ENCODE peak calls at places on chromosomes 6 and 20, in ten cellular contexts. One of them, this sample, is unnamed.

GRCh38 chr20:57647006-57647932 is 27.0 kb upstream of the ZBP1 start:
- DNase-seq in activated T-helper 1 cell treated with anti-CD3 and anti-CD28 coated beads, Interleukin-12 subunit alpha, Interleukin-12 subunit beta, Interleukin-2, Interleukin-4 antibody, amounts not matched to agents 30 ng/mL and 10 ng/mL and 1 ng/mL, durations not matched to agents 14 hours and 24 hours and 36 hours: no peak
- DNase-seq in T1000: no peak
- DNase-seq in neural crest cell: no peak
- DNase-seq in activated CD8-positive, alpha-beta memory T cell treated with anti-CD3 and anti-CD28 coated beads for 24 hours: peak
- DNase-seq in cardiac muscle cell: no peak
- DNase-seq in KBM-7: no peak
- DNase-seq in DMS53: no peak
- DNase-seq in heart left ventricle: no peak
- DNase-seq in HAP-1: no peak
- DNase-seq in this sample: no peak

GRCh38 chr20:2101935-2102584 is 433 bp downstream of the STK35 start:
- DNase-seq in activated T-helper 1 cell treated with anti-CD3 and anti-CD28 coated beads, Interleukin-12 subunit alpha, Interleukin-12 subunit beta, Interleukin-2, Interleukin-4 antibody, amounts not matched to agents 30 ng/mL and 10 ng/mL and 1 ng/mL, durations not matched to agents 14 hours and 24 hours and 36 hours: peak
- DNase-seq in T1000: peak
- DNase-seq in neural crest cell: peak
- DNase-seq in activated CD8-positive, alpha-beta memory T cell treated with anti-CD3 and anti-CD28 coated beads for 24 hours: peak
- DNase-seq in cardiac muscle cell: peak
- DNase-seq in KBM-7: peak
- DNase-seq in DMS53: peak
- DNase-seq in heart left ventricle: peak
- DNase-seq in HAP-1: peak
- DNase-seq in this sample: peak

GRCh38 chr20:54126809-54127655 is 46.8 kb downstream of the CYP24A1 start:
- DNase-seq in activated T-helper 1 cell treated with anti-CD3 and anti-CD28 coated beads, Interleukin-12 subunit alpha, Interleukin-12 subunit beta, Interleukin-2, Interleukin-4 antibody, amounts not matched to agents 30 ng/mL and 10 ng/mL and 1 ng/mL, durations not matched to agents 14 hours and 24 hours and 36 hours: no peak
- DNase-seq in T1000: no peak
- DNase-seq in neural crest cell: no peak
- DNase-seq in activated CD8-positive, alpha-beta memory T cell treated with anti-CD3 and anti-CD28 coated beads for 24 hours: no peak
- DNase-seq in cardiac muscle cell: no peak
- DNase-seq in KBM-7: no peak
- DNase-seq in DMS53: peak
- DNase-seq in heart left ventricle: no peak
- DNase-seq in HAP-1: no peak
- DNase-seq in this sample: no peak

GRCh38 chr6:87237804-87238203 is 82.4 kb downstream of the ZNF292 start:
- DNase-seq in activated T-helper 1 cell treated with anti-CD3 and anti-CD28 coated beads, Interleukin-12 subunit alpha, Interleukin-12 subunit beta, Interleukin-2, Interleukin-4 antibody, amounts not matched to agents 30 ng/mL and 10 ng/mL and 1 ng/mL, durations not matched to agents 14 hours and 24 hours and 36 hours: no peak
- DNase-seq in T1000: no peak
- DNase-seq in neural crest cell: no peak
- DNase-seq in activated CD8-positive, alpha-beta memory T cell treated with anti-CD3 and anti-CD28 coated beads for 24 hours: no peak
- DNase-seq in cardiac muscle cell: peak
- DNase-seq in KBM-7: peak
- DNase-seq in DMS53: peak
- DNase-seq in heart left ventricle: no peak
- DNase-seq in HAP-1: peak
- DNase-seq in this sample: no peak

GRCh38 chr6:75378101-75378500 is 93.5 kb upstream of the TMEM30A start:
- DNase-seq in activated T-helper 1 cell treated with anti-CD3 and anti-CD28 coated beads, Interleukin-12 subunit alpha, Interleukin-12 subunit beta, Interleukin-2, Interleukin-4 antibody, amounts not matched to agents 30 ng/mL and 10 ng/mL and 1 ng/mL, durations not matched to agents 14 hours and 24 hours and 36 hours: no peak
- DNase-seq in T1000: no peak
- DNase-seq in neural crest cell: no peak
- DNase-seq in activated CD8-positive, alpha-beta memory T cell treated with anti-CD3 and anti-CD28 coated beads for 24 hours: no peak
- DNase-seq in cardiac muscle cell: no peak
- DNase-seq in KBM-7: no peak
- DNase-seq in DMS53: no peak
- DNase-seq in heart left ventricle: no peak
- DNase-seq in HAP-1: peak
- DNase-seq in this sample: no peak

GRCh38 chr6:3518356-3518841 is 61.5 kb upstream of the SLC22A23 start:
- DNase-seq in activated T-helper 1 cell treated with anti-CD3 and anti-CD28 coated beads, Interleukin-12 subunit alpha, Interleukin-12 subunit beta, Interleukin-2, Interleukin-4 antibody, amounts not matched to agents 30 ng/mL and 10 ng/mL and 1 ng/mL, durations not matched to agents 14 hours and 24 hours and 36 hours: no peak
- DNase-seq in T1000: peak
- DNase-seq in neural crest cell: no peak
- DNase-seq in activated CD8-positive, alpha-beta memory T cell treated with anti-CD3 and anti-CD28 coated beads for 24 hours: no peak
- DNase-seq in cardiac muscle cell: peak
- DNase-seq in KBM-7: no peak
- DNase-seq in DMS53: peak
- DNase-seq in heart left ventricle: no peak
- DNase-seq in HAP-1: no peak
- DNase-seq in this sample: peak

GRCh38 chr6:125041740-125042459 is 79.7 kb downstream of the RNF217 start:
- DNase-seq in activated T-helper 1 cell treated with anti-CD3 and anti-CD28 coated beads, Interleukin-12 subunit alpha, Interleukin-12 subunit beta, Interleukin-2, Interleukin-4 antibody, amounts not matched to agents 30 ng/mL and 10 ng/mL and 1 ng/mL, durations not matched to agents 14 hours and 24 hours and 36 hours: no peak
- DNase-seq in T1000: no peak
- DNase-seq in neural crest cell: no peak
- DNase-seq in activated CD8-positive, alpha-beta memory T cell treated with anti-CD3 and anti-CD28 coated beads for 24 hours: no peak
- DNase-seq in cardiac muscle cell: no peak
- DNase-seq in KBM-7: no peak
- DNase-seq in DMS53: no peak
- DNase-seq in heart left ventricle: no peak
- DNase-seq in HAP-1: no peak
- DNase-seq in this sample: no peak

GRCh38 chr6:167125405-167125804 is 2.5 kb downstream of the CCR6 start:
- DNase-seq in activated T-helper 1 cell treated with anti-CD3 and anti-CD28 coated beads, Interleukin-12 subunit alpha, Interleukin-12 subunit beta, Interleukin-2, Interleukin-4 antibody, amounts not matched to agents 30 ng/mL and 10 ng/mL and 1 ng/mL, durations not matched to agents 14 hours and 24 hours and 36 hours: no peak
- DNase-seq in T1000: no peak
- DNase-seq in neural crest cell: no peak
- DNase-seq in activated CD8-positive, alpha-beta memory T cell treated with anti-CD3 and anti-CD28 coated beads for 24 hours: no peak
- DNase-seq in cardiac muscle cell: no peak
- DNase-seq in KBM-7: no peak
- DNase-seq in DMS53: no peak
- DNase-seq in heart left ventricle: no peak
- DNase-seq in HAP-1: no peak
- DNase-seq in this sample: no peak

GRCh38 chr6:38114976-38115632 is 295.6 kb downstream of the ZFAND3 start:
- DNase-seq in activated T-helper 1 cell treated with anti-CD3 and anti-CD28 coated beads, Interleukin-12 subunit alpha, Interleukin-12 subunit beta, Interleukin-2, Interleukin-4 antibody, amounts not matched to agents 30 ng/mL and 10 ng/mL and 1 ng/mL, durations not matched to agents 14 hours and 24 hours and 36 hours: no peak
- DNase-seq in T1000: no peak
- DNase-seq in neural crest cell: no peak
- DNase-seq in activated CD8-positive, alpha-beta memory T cell treated with anti-CD3 and anti-CD28 coated beads for 24 hours: no peak
- DNase-seq in cardiac muscle cell: no peak
- DNase-seq in KBM-7: no peak
- DNase-seq in DMS53: no peak
- DNase-seq in heart left ventricle: no peak
- DNase-seq in HAP-1: no peak
- DNase-seq in this sample: no peak

GRCh38 chr6:36441307-36441894 is 1.3 kb downstream of the PXT1 start:
- DNase-seq in activated T-helper 1 cell treated with anti-CD3 and anti-CD28 coated beads, Interleukin-12 subunit alpha, Interleukin-12 subunit beta, Interleukin-2, Interleukin-4 antibody, amounts not matched to agents 30 ng/mL and 10 ng/mL and 1 ng/mL, durations not matched to agents 14 hours and 24 hours and 36 hours: peak
- DNase-seq in T1000: peak
- DNase-seq in neural crest cell: peak
- DNase-seq in activated CD8-positive, alpha-beta memory T cell treated with anti-CD3 and anti-CD28 coated beads for 24 hours: peak
- DNase-seq in cardiac muscle cell: peak
- DNase-seq in KBM-7: peak
- DNase-seq in DMS53: peak
- DNase-seq in heart left ventricle: peak
- DNase-seq in HAP-1: peak
- DNase-seq in this sample: peak

GRCh38 chr6:29757701-29758293 is 34.6 kb downstream of the HLA-F start:
- DNase-seq in activated T-helper 1 cell treated with anti-CD3 and anti-CD28 coated beads, Interleukin-12 subunit alpha, Interleukin-12 subunit beta, Interleukin-2, Interleukin-4 antibody, amounts not matched to agents 30 ng/mL and 10 ng/mL and 1 ng/mL, durations not matched to agents 14 hours and 24 hours and 36 hours: no peak
- DNase-seq in T1000: no peak
- DNase-seq in neural crest cell: no peak
- DNase-seq in activated CD8-positive, alpha-beta memory T cell treated with anti-CD3 and anti-CD28 coated beads for 24 hours: no peak
- DNase-seq in cardiac muscle cell: no peak
- DNase-seq in KBM-7: no peak
- DNase-seq in DMS53: peak
- DNase-seq in heart left ventricle: no peak
- DNase-seq in HAP-1: no peak
- DNase-seq in this sample: peak

GRCh38 chr20:24718696-24719095 is 230.4 kb upstream of the CST7 start:
- DNase-seq in activated T-helper 1 cell treated with anti-CD3 and anti-CD28 coated beads, Interleukin-12 subunit alpha, Interleukin-12 subunit beta, Interleukin-2, Interleukin-4 antibody, amounts not matched to agents 30 ng/mL and 10 ng/mL and 1 ng/mL, durations not matched to agents 14 hours and 24 hours and 36 hours: no peak
- DNase-seq in T1000: no peak
- DNase-seq in neural crest cell: no peak
- DNase-seq in activated CD8-positive, alpha-beta memory T cell treated with anti-CD3 and anti-CD28 coated beads for 24 hours: peak
- DNase-seq in cardiac muscle cell: no peak
- DNase-seq in KBM-7: no peak
- DNase-seq in DMS53: peak
- DNase-seq in heart left ventricle: no peak
- DNase-seq in HAP-1: no peak
- DNase-seq in this sample: peak

GRCh38 chr6:123316733-123317323 is 319.9 kb downstream of the TRDN start:
- DNase-seq in activated T-helper 1 cell treated with anti-CD3 and anti-CD28 coated beads, Interleukin-12 subunit alpha, Interleukin-12 subunit beta, Interleukin-2, Interleukin-4 antibody, amounts not matched to agents 30 ng/mL and 10 ng/mL and 1 ng/mL, durations not matched to agents 14 hours and 24 hours and 36 hours: no peak
- DNase-seq in T1000: no peak
- DNase-seq in neural crest cell: no peak
- DNase-seq in activated CD8-positive, alpha-beta memory T cell treated with anti-CD3 and anti-CD28 coated beads for 24 hours: no peak
- DNase-seq in cardiac muscle cell: peak
- DNase-seq in KBM-7: peak
- DNase-seq in DMS53: peak
- DNase-seq in heart left ventricle: no peak
- DNase-seq in HAP-1: peak
- DNase-seq in this sample: no peak

GRCh38 chr6:155142163-155142901 is 121.5 kb upstream of the CLDN20 start:
- DNase-seq in activated T-helper 1 cell treated with anti-CD3 and anti-CD28 coated beads, Interleukin-12 subunit alpha, Interleukin-12 subunit beta, Interleukin-2, Interleukin-4 antibody, amounts not matched to agents 30 ng/mL and 10 ng/mL and 1 ng/mL, durations not matched to agents 14 hours and 24 hours and 36 hours: no peak
- DNase-seq in T1000: no peak
- DNase-seq in neural crest cell: no peak
- DNase-seq in activated CD8-positive, alpha-beta memory T cell treated with anti-CD3 and anti-CD28 coated beads for 24 hours: peak
- DNase-seq in cardiac muscle cell: peak
- DNase-seq in KBM-7: no peak
- DNase-seq in DMS53: no peak
- DNase-seq in heart left ventricle: no peak
- DNase-seq in HAP-1: no peak
- DNase-seq in this sample: no peak

GRCh38 chr6:26215200-26216014 is 128.2 kb downstream of the HFE start:
- DNase-seq in activated T-helper 1 cell treated with anti-CD3 and anti-CD28 coated beads, Interleukin-12 subunit alpha, Interleukin-12 subunit beta, Interleukin-2, Interleukin-4 antibody, amounts not matched to agents 30 ng/mL and 10 ng/mL and 1 ng/mL, durations not matched to agents 14 hours and 24 hours and 36 hours: no peak
- DNase-seq in T1000: no peak
- DNase-seq in neural crest cell: no peak
- DNase-seq in activated CD8-positive, alpha-beta memory T cell treated with anti-CD3 and anti-CD28 coated beads for 24 hours: peak
- DNase-seq in cardiac muscle cell: peak
- DNase-seq in KBM-7: peak
- DNase-seq in DMS53: peak
- DNase-seq in heart left ventricle: no peak
- DNase-seq in HAP-1: peak
- DNase-seq in this sample: no peak

GRCh38 chr6:124234806-124235205 is 431.1 kb downstream of the NKAIN2 start:
- DNase-seq in activated T-helper 1 cell treated with anti-CD3 and anti-CD28 coated beads, Interleukin-12 subunit alpha, Interleukin-12 subunit beta, Interleukin-2, Interleukin-4 antibody, amounts not matched to agents 30 ng/mL and 10 ng/mL and 1 ng/mL, durations not matched to agents 14 hours and 24 hours and 36 hours: no peak
- DNase-seq in T1000: no peak
- DNase-seq in neural crest cell: no peak
- DNase-seq in activated CD8-positive, alpha-beta memory T cell treated with anti-CD3 and anti-CD28 coated beads for 24 hours: no peak
- DNase-seq in cardiac muscle cell: no peak
- DNase-seq in KBM-7: no peak
- DNase-seq in DMS53: no peak
- DNase-seq in heart left ventricle: no peak
- DNase-seq in HAP-1: no peak
- DNase-seq in this sample: no peak

GRCh38 chr20:15561707-15562106 is 1011.5 kb downstream of the KIF16B start:
- DNase-seq in activated T-helper 1 cell treated with anti-CD3 and anti-CD28 coated beads, Interleukin-12 subunit alpha, Interleukin-12 subunit beta, Interleukin-2, Interleukin-4 antibody, amounts not matched to agents 30 ng/mL and 10 ng/mL and 1 ng/mL, durations not matched to agents 14 hours and 24 hours and 36 hours: no peak
- DNase-seq in T1000: no peak
- DNase-seq in neural crest cell: no peak
- DNase-seq in activated CD8-positive, alpha-beta memory T cell treated with anti-CD3 and anti-CD28 coated beads for 24 hours: no peak
- DNase-seq in cardiac muscle cell: no peak
- DNase-seq in KBM-7: no peak
- DNase-seq in DMS53: no peak
- DNase-seq in heart left ventricle: no peak
- DNase-seq in HAP-1: peak
- DNase-seq in this sample: no peak

GRCh38 chr6:23414204-23414501 is 711.9 kb upstream of the NRSN1 start:
- DNase-seq in activated T-helper 1 cell treated with anti-CD3 and anti-CD28 coated beads, Interleukin-12 subunit alpha, Interleukin-12 subunit beta, Interleukin-2, Interleukin-4 antibody, amounts not matched to agents 30 ng/mL and 10 ng/mL and 1 ng/mL, durations not matched to agents 14 hours and 24 hours and 36 hours: no peak
- DNase-seq in T1000: no peak
- DNase-seq in neural crest cell: no peak
- DNase-seq in activated CD8-positive, alpha-beta memory T cell treated with anti-CD3 and anti-CD28 coated beads for 24 hours: no peak
- DNase-seq in cardiac muscle cell: peak
- DNase-seq in KBM-7: no peak
- DNase-seq in DMS53: peak
- DNase-seq in heart left ventricle: no peak
- DNase-seq in HAP-1: peak
- DNase-seq in this sample: no peak

This sample was measured in osteocyte.